ENCODE peak calls at places on chromosomes 4 and X, in seven cellular contexts. S is right atrium auricular region, G is K562, V is adrenal gland, R is adipocyte, B is NT2/D1, U is lung. N is an unnamed sample. For H3K4me1 and H3K9me3, the result is how much of the 10 kb centered on the place peaks cover.

GRCh38 chr4:96654045-96654444 is 814.2 kb downstream of the PDHA2 start:
- DNase-seq in S (no peak), G (no peak), V (no peak), R (no peak), B (no peak), U (no peak), N (peak)

GRCh38 chr4:145093638-145094037 is 4.4 kb downstream of the ANAPC10 start:
- DNase-seq in S (no peak), G (no peak), V (no peak), R (no peak), B (no peak), U (no peak), N (no peak)

GRCh38 chr4:110878413-110878812 is 255.5 kb upstream of the PITX2 start:
- DNase-seq in S (no peak), G (no peak), V (no peak), R (no peak), B (no peak), U (no peak), N (no peak)

GRCh38 chr4:57110635-57111546 is 706 bp upstream of the IGFBP7 start:
- DNase-seq in S (peak), G (no peak), V (peak), R (peak), B (peak), U (peak), N (no peak)

GRCh38 chr4:114265342-114265741 is 285.9 kb upstream of the ARSJ start:
- DNase-seq in S (no peak), G (no peak), V (no peak), R (no peak), B (no peak), U (no peak), N (no peak)

GRCh38 chr4:89579776-89580175 is 257.2 kb downstream of the SNCA start:
- DNase-seq in S (no peak), G (no peak), V (no peak), R (no peak), B (no peak), U (no peak), N (no peak)

GRCh38 chrX:54076903-54077302 is 32.6 kb upstream of the PHF8 start:
- DNase-seq in S (no peak), G (no peak), V (no peak), R (peak), B (no peak), U (no peak), N (no peak)

GRCh38 chr4:121308328-121308663 is 72.5 kb downstream of the QRFPR start:
- DNase-seq in S (no peak), G (no peak), V (no peak), R (no peak), B (no peak), U (no peak), N (no peak)

GRCh38 chrX:41293269-41293668 is 40.7 kb upstream of the DDX3X start:
- DNase-seq in S (no peak), G (no peak), V (peak), R (no peak), B (no peak), U (no peak), N (no peak)

GRCh38 chrX:56978172-56978571 is 17.2 kb downstream of the SPIN3 start:
- DNase-seq in S (no peak), G (peak), V (peak), R (peak), B (peak), U (peak), N (peak)

GRCh38 chr4:150046728-150047217 is 31.5 kb upstream of the DCLK2 start:
- DNase-seq in S (no peak), G (no peak), V (no peak), R (no peak), B (no peak), U (no peak), N (no peak)

GRCh38 chrX:78199851-78200250 is 60.4 kb upstream of the TAF9B start:
- DNase-seq in S (no peak), G (peak), V (no peak), R (peak), B (no peak), U (no peak), N (peak)

GRCh38 chr4:57764840-57765239 is 654.7 kb upstream of the IGFBP7 start:
- DNase-seq in S (no peak), G (no peak), V (no peak), R (no peak), B (no peak), U (no peak), N (no peak)

GRCh38 chr4:26741491-26741871 is 119.2 kb upstream of the STIM2 start:
- DNase-seq in S (no peak), G (no peak), V (peak), R (no peak), B (no peak), U (no peak), N (no peak)

GRCh38 chr4:104559502-104559901 is 64.8 kb upstream of the CXXC4 start:
- DNase-seq in S (no peak), G (no peak), V (no peak), R (no peak), B (no peak), U (no peak), N (no peak)

GRCh38 chrX:104118765-104119164 is 6.4 kb downstream of the ZCCHC18 start:
- DNase-seq in S (no peak), G (no peak), V (no peak), R (no peak), B (no peak), U (no peak), N (no peak)

GRCh38 chrX:14865201-14865600 is 7.7 kb downstream of the FANCB start:
- DNase-seq in S (no peak), G (no peak), V (no peak), R (peak), B (no peak), U (no peak), N (no peak)

GRCh38 chrX:101348452-101349222 is at the start of gene TIMM8A:
- DNase-seq in S (peak), G (peak), V (peak), R (peak), B (peak), U (peak), N (peak)

GRCh38 chrX:21946925-21947641 is 6.6 kb downstream of the SMS start:
- DNase-seq in S (no peak), G (no peak), V (peak), R (peak), B (peak), U (no peak), N (no peak)

GRCh38 chr4:186669159-186669720 is 54.4 kb downstream of the FAT1 start:
- DNase-seq in S (no peak), G (no peak), V (no peak), R (peak), B (no peak), U (no peak), N (no peak)

GRCh38 chr4:83011779-83012630 is 1.4 kb upstream of the LIN54 start:
- DNase-seq in S (peak), G (no peak), V (peak), R (peak), B (no peak), U (peak), N (peak)

GRCh38 chrX:21725498-21725897 is 32.4 kb downstream of the SMPX start:
- DNase-seq in S (no peak), G (no peak), V (no peak), R (no peak), B (no peak), U (no peak), N (no peak)

GRCh38 chrX:3713225-3713936 is at the start of gene PRKX:
- DNase-seq in S (no peak), G (peak), V (peak), R (peak), B (no peak), U (peak), N (peak)

GRCh38 chr4:8221476-8221875 is 22.4 kb downstream of the SH3TC1 start:
- DNase-seq in S (no peak), G (no peak), V (no peak), R (peak), B (no peak), U (no peak), N (no peak)

GRCh38 chrX:123961268-123962005 is at the start of gene STAG2:
- DNase-seq in S (peak), G (peak), V (peak), R (peak), B (peak), U (peak), N (peak)

GRCh38 chrX:15221321-15221720 is 48.6 kb downstream of the ASB9 start:
- DNase-seq in S (no peak), G (no peak), V (no peak), R (no peak), B (no peak), U (no peak), N (no peak)

GRCh38 chr4:3384771-3385701 is 56.7 kb upstream of the HGFAC start:
- DNase-seq in S (peak), G (no peak), V (peak), R (no peak), B (no peak), U (peak), N (no peak)

GRCh38 chr4:140755811-140756291 is 334 bp downstream of the TBC1D9 start:
- DNase-seq in S (peak), G (no peak), V (peak), R (peak), B (no peak), U (peak), N (peak)

DNA sequence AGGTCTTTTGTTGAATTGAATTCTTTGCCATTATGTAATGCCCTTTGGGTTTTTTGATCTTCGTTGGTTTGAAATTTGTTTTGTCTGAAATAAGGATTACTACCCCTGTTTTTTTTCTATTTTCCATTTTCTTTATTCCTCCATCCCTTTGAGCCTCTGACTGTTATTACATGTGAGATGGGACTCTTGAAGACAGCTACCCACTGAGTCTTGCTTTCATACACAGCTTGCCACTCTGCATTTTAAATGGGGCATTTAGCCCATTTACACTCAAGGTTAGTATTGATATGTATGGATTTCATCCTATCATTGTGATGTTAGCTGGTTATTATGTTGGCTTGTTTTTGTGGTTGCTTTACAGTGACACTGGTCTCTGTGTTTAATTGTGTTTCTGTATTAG is 736.2 kb upstream of the GRID2 start:
- DNase-seq in S (no peak), G (no peak), V (no peak), R (no peak), B (no peak), U (no peak), N (no peak)
- H3K4me3 ChIP-seq in S (no peak), G (no peak), V (no peak), R (no peak), B (no peak), U (no peak), N (no peak)

GRCh38 chr4:10490996-10491395 is 33.8 kb upstream of the ZNF518B start:
- DNase-seq in S (no peak), G (no peak), V (no peak), R (no peak), B (no peak), U (no peak), N (no peak)

GRCh38 chr4:10492486-10492885 is 35.3 kb upstream of the ZNF518B start:
- DNase-seq in S (no peak), G (no peak), V (no peak), R (no peak), B (no peak), U (no peak), N (no peak)

GRCh38 chr4:10495651-10496050 is 38.4 kb upstream of the ZNF518B start:
- DNase-seq in S (no peak), G (peak), V (no peak), R (no peak), B (no peak), U (no peak), N (no peak)

GRCh38 chr4:10491420-10491819 is 34.2 kb upstream of the ZNF518B start:
- DNase-seq in S (no peak), G (no peak), V (no peak), R (no peak), B (no peak), U (no peak), N (no peak)

GRCh38 chr4:10496200-10496599 is 39.0 kb upstream of the ZNF518B start:
- DNase-seq in S (no peak), G (no peak), V (no peak), R (no peak), B (peak), U (no peak), N (no peak)
- H3K4me1 ChIP-seq in S (under half), G (under half), V (under half), R (under half), B (under half), U (under half), N (under half)

DNA sequence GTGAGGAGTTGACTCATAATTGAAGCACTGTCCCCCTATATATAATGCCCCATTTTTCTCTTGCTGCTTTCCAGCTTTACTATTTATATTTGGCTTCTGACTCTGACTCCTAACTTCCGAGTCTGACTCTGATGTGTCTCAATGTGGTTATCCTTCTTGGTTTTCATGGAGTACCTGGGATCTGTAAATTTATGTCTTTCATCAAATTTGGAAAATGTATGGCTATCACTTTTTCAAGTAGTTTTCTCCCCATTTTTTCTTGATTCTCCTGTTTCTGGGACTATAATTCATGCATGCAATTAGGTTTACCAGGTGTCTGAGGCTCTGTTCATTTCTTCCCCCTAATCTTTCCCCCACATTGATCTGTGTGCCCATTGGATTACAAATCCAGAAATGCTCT is 156.8 kb upstream of the SFRP2 start:
- DNase-seq in S (no peak), G (no peak), V (no peak), R (no peak), B (no peak), U (no peak), N (no peak)
- H3K9me3 ChIP-seq in S (under half), G (under half), V (under half), R (under half), B (under half), U (under half), N (under half)

DNA sequence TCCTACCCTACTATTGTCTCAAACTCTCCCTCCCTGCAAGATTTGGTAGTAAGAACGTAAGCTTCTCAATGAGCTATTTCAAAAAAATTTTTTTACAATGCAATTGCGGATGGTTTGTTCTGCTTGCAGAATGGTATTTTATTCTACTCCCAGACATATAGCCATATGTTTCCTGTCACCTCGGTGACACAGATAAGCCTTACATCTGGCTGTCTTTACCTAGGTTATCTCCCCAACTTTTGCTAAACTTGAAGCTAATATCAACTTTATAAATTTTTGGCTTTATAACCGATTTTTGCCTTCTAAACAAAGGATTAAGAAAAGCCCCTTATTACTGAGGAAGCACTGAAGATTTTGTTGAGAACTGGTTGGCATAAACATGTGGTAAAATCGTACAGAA is 331.5 kb downstream of the TENM3 start:
- DNase-seq in S (no peak), G (no peak), V (no peak), R (no peak), B (no peak), U (no peak), N (no peak)
- H3K4me3 ChIP-seq in S (no peak), G (no peak), V (no peak), R (no peak), B (no peak), U (no peak), N (no peak)

GRCh38 chr4:152819026-152819645 is 39.4 kb downstream of the ARFIP1 start:
- DNase-seq in S (no peak), G (no peak), V (no peak), R (no peak), B (no peak), U (no peak), N (no peak)
- H3K4me1 ChIP-seq in S (under half), G (under half), V (under half), R (under half), B (under half), U (under half), N (under half)

DNA sequence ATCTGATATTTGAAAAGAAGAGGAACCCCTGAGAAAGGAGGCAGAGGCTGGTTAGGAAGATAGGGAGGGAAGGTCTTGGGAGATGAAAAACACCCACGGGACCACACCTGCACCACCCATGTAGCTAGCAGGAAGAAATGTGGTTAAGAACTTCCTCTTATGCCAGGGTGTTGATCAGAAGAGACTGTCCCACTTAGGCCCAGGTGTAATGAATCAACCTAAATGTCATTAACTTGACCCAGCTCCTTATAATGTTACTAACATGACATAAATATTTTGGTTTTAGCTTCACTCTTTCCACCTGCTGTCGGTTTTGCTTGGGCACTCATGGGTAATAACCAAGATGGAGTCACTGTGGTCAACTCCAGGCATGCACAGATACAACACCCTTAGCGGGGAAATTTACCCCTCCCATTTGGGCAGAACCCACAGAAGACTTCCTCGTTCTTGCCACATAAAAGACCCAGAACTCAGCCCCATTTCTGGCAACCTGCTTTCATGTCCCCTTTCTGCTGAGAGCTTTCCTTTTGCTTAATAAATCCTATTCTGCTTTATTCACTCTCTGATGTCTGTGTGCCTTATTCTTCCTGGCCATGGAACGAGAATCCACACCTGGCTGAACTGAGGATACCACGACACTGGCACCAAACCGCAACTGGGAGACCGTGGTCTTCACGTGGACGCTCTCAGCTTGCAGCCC is 46.8 kb downstream of the ZNF141 start:
- DNase-seq in S (no peak), G (no peak), V (no peak), R (no peak), B (no peak), U (no peak), N (no peak)
- H3K9me3 ChIP-seq in S (under half), G (under half), V (under half), R (half or more), B (half or more), U (half or more), N (half or more)

DNA sequence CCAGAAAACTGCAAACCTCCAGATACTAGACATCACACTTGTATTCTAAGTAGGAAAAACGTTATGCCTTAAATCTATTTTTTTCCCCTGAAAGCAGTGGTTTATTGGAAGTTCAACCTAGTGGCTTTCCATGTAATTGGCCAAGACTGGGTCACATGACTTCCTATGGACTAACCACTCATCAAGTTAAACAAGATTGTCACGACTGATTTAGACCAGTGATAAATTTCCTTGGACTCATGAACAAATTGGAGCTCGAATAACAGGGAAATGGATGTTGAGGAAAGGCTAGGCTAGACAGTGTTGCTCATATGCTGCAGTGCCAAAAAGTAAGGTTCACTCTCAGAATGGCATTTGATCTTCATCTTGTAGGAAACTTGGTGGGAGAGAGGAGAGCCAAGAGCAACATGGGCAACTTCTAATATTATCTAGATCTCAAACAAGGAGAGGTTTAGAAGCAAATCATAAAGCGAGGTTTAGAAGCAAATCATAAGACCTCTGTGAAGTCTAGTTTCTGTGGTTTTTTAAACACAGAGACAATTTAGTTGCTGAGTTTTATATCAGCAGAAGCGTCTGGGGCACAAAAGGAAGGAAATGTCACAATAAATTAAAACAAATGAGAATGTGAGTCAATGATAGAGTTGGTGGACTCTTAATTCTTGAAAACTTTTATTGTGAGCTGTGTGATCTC is 165.6 kb upstream of the BOD1L1 start:
- DNase-seq in S (no peak), G (no peak), V (no peak), R (no peak), B (no peak), U (no peak), N (no peak)
- H3K4me3 ChIP-seq in S (no peak), G (no peak), V (no peak), R (no peak), B (no peak), U (no peak), N (no peak)

DNA sequence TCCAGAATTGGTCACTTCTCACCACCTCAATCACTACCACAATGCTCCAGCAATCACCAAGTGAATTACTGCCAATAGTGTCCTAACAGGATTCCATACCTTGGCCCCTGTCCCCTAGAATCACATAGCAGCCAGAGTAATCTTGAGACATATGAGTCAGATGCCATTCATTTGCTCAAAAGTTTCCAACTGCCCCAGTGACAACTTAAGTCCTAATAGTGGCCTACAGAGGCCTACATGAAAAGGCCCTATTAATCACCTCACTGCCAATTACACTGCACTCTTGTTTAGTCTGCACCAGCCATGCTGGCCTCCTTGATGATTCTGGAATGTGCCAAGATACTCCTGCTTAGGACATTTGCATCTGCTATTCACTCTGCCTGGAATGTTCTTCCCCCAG is 130.7 kb downstream of the NR3C2 start:
- DNase-seq in S (no peak), G (no peak), V (no peak), R (no peak), B (no peak), U (no peak), N (no peak)
- H3K4me1 ChIP-seq in S (under half), G (under half), V (under half), R (under half), B (under half), U (under half), N (under half)

GRCh38 chr4:102469806-102470205 is 31.4 kb upstream of the NFKB1 start:
- DNase-seq in S (no peak), G (no peak), V (no peak), R (no peak), B (no peak), U (no peak), N (no peak)

GRCh38 chr4:102472441-102473013 is 28.6 kb upstream of the NFKB1 start:
- DNase-seq in S (no peak), G (no peak), V (no peak), R (no peak), B (no peak), U (no peak), N (no peak)

GRCh38 chr4:102477657-102478056 is 23.5 kb upstream of the NFKB1 start:
- DNase-seq in S (no peak), G (no peak), V (no peak), R (no peak), B (no peak), U (no peak), N (no peak)

GRCh38 chr4:102474736-102475504 is 26.2 kb upstream of the NFKB1 start:
- DNase-seq in S (no peak), G (no peak), V (no peak), R (no peak), B (no peak), U (no peak), N (no peak)

GRCh38 chr4:102473476-102473875 is 27.7 kb upstream of the NFKB1 start:
- DNase-seq in S (no peak), G (no peak), V (no peak), R (no peak), B (no peak), U (no peak), N (no peak)
- H3K9me3 ChIP-seq in S (under half), G (under half), V (under half), R (under half), B (under half), U (under half), N (under half)

GRCh38 chr4:40309250-40309774 is 25.8 kb upstream of the CHRNA9 start:
- DNase-seq in S (peak), G (peak), V (peak), R (peak), B (peak), U (peak), N (peak)
- H3K4me3 ChIP-seq in S (no peak), G (no peak), V (no peak), R (peak), B (no peak), U (no peak), N (no peak)

N was measured in mucosa of descending colon.